ENCODE peak calls at places on chromosomes 13 and 19, in nine cellular contexts. Z, B, J, O, H, V, U, W and N are unnamed samples.

GRCh38 chr19:48059331-48059730 is 15.5 kb upstream of the CABP5 start:
- DNase-seq in Z (no peak), B (no peak), J (no peak), O (no peak), H (no peak), V (no peak), U (no peak), W (no peak), N (no peak)

GRCh38 chr19:55275851-55276719 is 3.8 kb downstream of the HSPBP1 start:
- DNase-seq in Z (peak), B (no peak), J (no peak), O (no peak), H (no peak), V (peak), U (no peak), W (no peak), N (no peak)

GRCh38 chr13:21297914-21298831 is 121.7 kb downstream of the MRPL57 start:
- DNase-seq in Z (peak), B (peak), J (peak), O (peak), H (peak), V (peak), U (peak), W (peak), N (peak)

GRCh38 chr13:54750521-54750920 is 1721.9 kb downstream of the OLFM4 start:
- DNase-seq in Z (no peak), B (no peak), J (no peak), O (no peak), H (no peak), V (no peak), U (no peak), W (no peak), N (no peak)

GRCh38 chr13:72983085-72983768 is 75.6 kb upstream of the KLF5 start:
- DNase-seq in Z (no peak), B (no peak), J (peak), O (no peak), H (no peak), V (no peak), U (no peak), W (peak), N (no peak)

GRCh38 chr19:34096020-34096915 is 76.0 kb upstream of the LSM14A start:
- DNase-seq in Z (no peak), B (no peak), J (peak), O (peak), H (no peak), V (peak), U (no peak), W (peak), N (peak)

GRCh38 chr19:6588508-6589345 is 2.2 kb downstream of the CD70 start:
- DNase-seq in Z (peak), B (no peak), J (no peak), O (peak), H (no peak), V (no peak), U (no peak), W (no peak), N (no peak)

GRCh38 chr19:35994868-35995654 is at the start of gene SDHAF1:
- DNase-seq in Z (peak), B (peak), J (peak), O (peak), H (peak), V (peak), U (peak), W (peak), N (peak)

GRCh38 chr19:19514215-19514633 is 1.1 kb downstream of the TSSK6 start:
- DNase-seq in Z (no peak), B (no peak), J (no peak), O (no peak), H (no peak), V (no peak), U (peak), W (no peak), N (no peak)

GRCh38 chr13:39468306-39468705 is 134.7 kb downstream of the LHFPL6 start:
- DNase-seq in Z (no peak), B (no peak), J (no peak), O (no peak), H (no peak), V (no peak), U (no peak), W (no peak), N (no peak)

GRCh38 chr13:30698023-30698422 is 37.3 kb upstream of the ALOX5AP start:
- DNase-seq in Z (no peak), B (no peak), J (no peak), O (no peak), H (no peak), V (no peak), U (no peak), W (peak), N (no peak)